ENCODE peak calls at places on chromosomes 7 and 10, in six cellular contexts. G is activated T-helper 1 cell treated with anti-CD3 and anti-CD28 coated beads, Interleukin-2, amount 50 U/mL, for 16 hours; H is heart left ventricle; L is hypothalamus; B is activated gamma-delta T cell treated with anti-CD3 and anti-CD28 coated beads, Interleukin-2, amount 50 U/mL, for 16 hours; V is GM04503. M is an unnamed sample.
A peak's percentile ranks its signal among the peaks of the same experiment; 100 is the strongest.

GRCh38 chr10:32582946-32583345 is 137.0 kb downstream of the CCDC7 start:
- DNase-seq in B (no peak), H (no peak), G (no peak), L (no peak), V (no peak), M (no peak)

GRCh38 chr10:91251430-91252056 is 31.1 kb downstream of the PCGF5 start:
- DNase-seq in L (peak; percentile 6), B (peak; percentile 25), V (no peak), G (peak; percentile 11), H (peak; percentile 31), M (no peak)

GRCh38 chr7:106344861-106345260 is 60.1 kb upstream of the NAMPT start:
- DNase-seq in G (no peak), V (no peak), B (no peak), H (no peak), L (no peak), M (no peak)

GRCh38 chr10:123552760-123553554 is 113.2 kb upstream of the GPR26 start:
- DNase-seq in B (no peak), L (no peak), V (no peak), G (no peak), H (no peak), M (no peak)

GRCh38 chr10:123884907-123885381 is 6.7 kb downstream of the CPXM2 start:
- DNase-seq in L (no peak), H (no peak), G (no peak), V (no peak), B (no peak), M (no peak)

GRCh38 chr10:131972474-131973071 is 9.2 kb downstream of the BNIP3 start:
- DNase-seq in H (peak; percentile 85), V (no peak), G (no peak), L (no peak), B (no peak), M (no peak)

GRCh38 chr7:28921822-28922221 is 36.3 kb downstream of the TRIL start:
- DNase-seq in V (no peak), L (peak; percentile 21), H (peak; percentile 45), G (peak; percentile 6), B (peak; percentile 11), M (peak; percentile 38)

GRCh38 chr10:100670828-100671479 is 74.4 kb upstream of the PAX2 start:
- DNase-seq in H (no peak), L (no peak), G (peak; percentile 46), B (peak; percentile 25), V (no peak), M (no peak)

GRCh38 chr7:152144557-152145245 is 119.2 kb downstream of the GALNT11 start:
- DNase-seq in L (no peak), V (no peak), H (no peak), G (no peak), B (no peak), M (no peak)

GRCh38 chr7:44124822-44125202 is 1.5 kb upstream of the POLD2 start:
- DNase-seq in B (no peak), G (no peak), H (no peak), V (no peak), L (no peak), M (no peak)

GRCh38 chr10:61757525-61758397 is 95.0 kb downstream of the CABCOCO1 start:
- DNase-seq in G (no peak), H (no peak), B (no peak), V (peak; percentile 40), L (no peak), M (no peak)

GRCh38 chr10:27646604-27647191 is 98.9 kb downstream of the MKX start:
- DNase-seq in H (no peak), L (no peak), G (no peak), B (no peak), V (no peak), M (no peak)

GRCh38 chr10:21509391-21510217 is 15.9 kb downstream of the SKIDA1 start:
- DNase-seq in L (no peak), B (no peak), H (peak; percentile 22), V (no peak), G (no peak), M (no peak)

M was measured in anterior cingulate cortex.